ENCODE peak calls at places on chromosome 5, in six cellular contexts. C, R, Y, H, K and W are unnamed samples.
A peak's percentile ranks its signal among the peaks of the same experiment; 100 is the strongest.

GRCh38 chr5:157761690-157762611 is 18.4 kb downstream of the LSM11 start:
- DNase-seq in H (peak; percentile 31), R (peak; percentile 80), K (no peak), C (peak; percentile 83), Y (peak; percentile 79), W (peak; percentile 73)

GRCh38 chr5:75054110-75054930 is 2.0 kb upstream of the GCNT4 start:
- DNase-seq in R (peak; percentile 61), C (peak; percentile 53), K (no peak), H (no peak), Y (peak; percentile 61), W (peak; percentile 63)

GRCh38 chr5:54361683-54362411 is 51.5 kb upstream of the ARL15 start:
- DNase-seq in R (no peak), H (no peak), Y (no peak), K (no peak), C (peak; percentile 30), W (peak; percentile 58)

GRCh38 chr5:170597109-170597741 is 93.4 kb downstream of the KCNIP1 start:
- DNase-seq in Y (no peak), K (no peak), R (peak; percentile 72), C (no peak), H (no peak), W (peak; percentile 82)

GRCh38 chr5:50874985-50875330 is 208.5 kb downstream of the PARP8 start:
- DNase-seq in R (no peak), Y (no peak), C (no peak), K (no peak), H (no peak), W (no peak)

GRCh38 chr5:937151-937924 is 44.7 kb downstream of the TRIP13 start:
- DNase-seq in K (no peak), C (no peak), Y (no peak), R (no peak), H (no peak), W (no peak)

GRCh38 chr5:27476356-27476988 is 438.1 kb upstream of the CDH9 start:
- DNase-seq in H (no peak), Y (no peak), C (no peak), K (no peak), R (no peak), W (no peak)

GRCh38 chr5:126965487-126965886 is 64.9 kb downstream of the MARCHF3 start:
- DNase-seq in R (no peak), H (no peak), Y (no peak), C (no peak), K (no peak), W (no peak)

GRCh38 chr5:132058646-132059042 is 1.8 kb upstream of the IL3 start:
- DNase-seq in R (no peak), H (no peak), Y (no peak), C (no peak), K (no peak), W (no peak)

GRCh38 chr5:132779961-132780360 is 2.9 kb upstream of the SEPTIN8 start:
- DNase-seq in Y (no peak), K (no peak), H (no peak), C (no peak), R (no peak), W (no peak)

GRCh38 chr5:78806544-78806943 is 158.0 kb upstream of the LHFPL2 start:
- DNase-seq in K (no peak), H (no peak), R (peak; percentile 38), C (peak; percentile 76), Y (no peak), W (peak; percentile 97)

GRCh38 chr5:172573986-172574844 is 66.8 kb upstream of the NEURL1B start:
- DNase-seq in K (no peak), C (no peak), R (no peak), H (no peak), Y (no peak), W (no peak)

GRCh38 chr5:142925795-142926194 is 155.6 kb downstream of the ARHGAP26 start:
- DNase-seq in Y (no peak), H (no peak), K (no peak), C (peak; percentile 75), R (peak; percentile 81), W (peak; percentile 82)

GRCh38 chr5:145943674-145944121 is 7.3 kb downstream of the SH3RF2 start:
- DNase-seq in Y (peak; percentile 70), C (peak; percentile 73), K (no peak), H (no peak), R (peak; percentile 68), W (no peak)

GRCh38 chr5:157175071-157175612 is 5.5 kb upstream of the ITK start:
- DNase-seq in K (no peak), R (no peak), C (no peak), H (no peak), Y (no peak), W (no peak)

GRCh38 chr5:172594867-172595466 is 46.1 kb upstream of the NEURL1B start:
- DNase-seq in K (no peak), R (no peak), C (no peak), Y (no peak), H (no peak), W (no peak)

GRCh38 chr5:157494178-157494830 is 34.3 kb downstream of the NIPAL4 start:
- DNase-seq in C (no peak), H (no peak), K (no peak), Y (no peak), R (no peak), W (no peak)

GRCh38 chr5:139828207-139828895 is 32.7 kb downstream of the PSD2 start:
- DNase-seq in R (no peak), Y (no peak), H (no peak), K (no peak), C (no peak), W (no peak)

GRCh38 chr5:41908374-41909079 is 4.4 kb downstream of the RIMOC1 start:
- DNase-seq in R (peak; percentile 77), Y (no peak), K (no peak), C (peak; percentile 55), H (no peak), W (peak; percentile 66)

GRCh38 chr5:150155258-150156032 is at the start of gene PDGFRB:
- DNase-seq in H (peak; percentile 49), R (peak; percentile 79), C (peak; percentile 93), K (no peak), Y (peak; percentile 58), W (peak; percentile 95)

GRCh38 chr5:171646338-171647042 is 139.1 kb upstream of the SMIM23 start:
- DNase-seq in H (no peak), R (no peak), K (no peak), C (no peak), Y (no peak), W (no peak)

GRCh38 chr5:89584339-89584956 is 701.5 kb upstream of the MEF2C start:
- DNase-seq in H (no peak), C (peak; percentile 45), K (no peak), Y (no peak), R (peak; percentile 76), W (peak; percentile 71)

GRCh38 chr5:14149672-14150053 is 6.5 kb downstream of the TRIO start:
- DNase-seq in Y (no peak), R (no peak), K (no peak), H (no peak), C (no peak), W (no peak)

GRCh38 chr5:31992377-31992776 is 181.7 kb downstream of the GOLPH3 start:
- DNase-seq in R (no peak), K (no peak), C (no peak), H (no peak), Y (no peak), W (no peak)

GRCh38 chr5:89934069-89934468 is 475.5 kb downstream of the CETN3 start:
- DNase-seq in K (no peak), R (no peak), C (no peak), Y (no peak), H (no peak), W (no peak)

GRCh38 chr5:180047667-180048066 is 23.9 kb downstream of the RNF130 start:
- DNase-seq in H (peak; percentile 79), R (peak; percentile 55), Y (no peak), C (peak; percentile 80), K (no peak), W (no peak)

GRCh38 chr5:57456056-57456455 is 26.6 kb downstream of the ACTBL2 start:
- DNase-seq in C (no peak), H (no peak), K (no peak), Y (no peak), R (no peak), W (no peak)

GRCh38 chr5:57455511-57455910 is 27.1 kb downstream of the ACTBL2 start:
- DNase-seq in Y (no peak), C (no peak), R (no peak), K (no peak), H (no peak), W (no peak)

GRCh38 chr5:57456531-57457135 is 26.0 kb downstream of the ACTBL2 start:
- DNase-seq in R (no peak), C (no peak), H (no peak), Y (no peak), K (no peak), W (no peak)

GRCh38 chr5:57453728-57454127 is 28.9 kb downstream of the ACTBL2 start:
- DNase-seq in C (no peak), R (no peak), Y (no peak), K (no peak), H (no peak), W (no peak)

GRCh38 chr5:57454896-57455295 is 27.7 kb downstream of the ACTBL2 start:
- DNase-seq in R (no peak), K (no peak), H (no peak), C (no peak), Y (no peak), W (no peak)
- TF ChIP-seq CTCF in R (no peak), K (no peak), H (no peak), C (no peak), Y (no peak), W (no peak)

DNA sequence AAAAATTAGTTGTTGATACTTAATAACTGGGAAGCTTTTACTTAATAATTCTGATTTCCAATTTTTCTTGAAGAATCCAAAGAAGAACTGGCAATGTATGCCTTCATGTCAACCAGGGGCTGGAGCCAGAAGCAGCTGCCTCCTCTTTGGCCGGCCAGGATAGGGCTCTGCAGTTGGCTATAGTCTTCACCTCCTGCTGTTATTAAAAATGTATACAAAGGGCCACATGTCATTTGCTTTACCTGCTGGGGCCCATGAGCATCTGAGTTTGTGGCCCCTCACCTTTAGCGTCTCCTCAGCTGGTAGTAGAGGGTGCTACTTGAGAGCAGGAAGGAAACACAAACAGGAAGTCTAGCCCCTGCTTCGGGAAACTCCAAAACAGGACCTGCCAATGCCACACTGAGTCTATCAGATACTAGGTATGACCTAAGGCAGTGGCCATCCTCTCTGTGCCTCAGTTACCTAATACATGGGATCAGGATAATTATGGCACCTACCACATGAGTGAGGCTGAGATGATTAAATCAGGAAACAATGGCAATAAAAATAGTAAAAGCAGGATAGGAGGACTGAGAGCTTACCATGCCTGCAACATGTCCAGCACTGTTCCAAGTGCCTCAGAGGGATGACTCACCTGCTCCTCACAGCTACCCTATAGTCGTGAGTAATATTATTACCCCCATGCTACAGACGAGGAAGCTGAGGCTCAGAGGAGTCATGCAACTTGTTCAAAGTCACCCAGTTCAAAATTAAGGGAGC is 21.3 kb downstream of the CCDC69 start:
- DNase-seq in R (peak; percentile 94), K (no peak), H (no peak), Y (no peak), C (peak; percentile 87), W (peak; percentile 78)
- H3K4me3 ChIP-seq in R (no peak overlapping the region), K (no peak overlapping the region), H (no peak overlapping the region), Y (no peak overlapping the region), C (no peak overlapping the region), W (no peak overlapping the region)

GRCh38 chr5:56281489-56282163 is 48.5 kb upstream of the ANKRD55 start:
- DNase-seq in R (no peak), Y (no peak), H (no peak), C (no peak), K (no peak), W (no peak)
- TF ChIP-seq CTCF in R (no peak), Y (no peak), H (no peak), C (no peak), K (no peak), W (no peak)

GRCh38 chr5:76542887-76543690 is 80.1 kb downstream of the F2RL2 start:
- DNase-seq in C (no peak), K (no peak), H (no peak), R (no peak), Y (no peak), W (no peak)
- H3K4me3 ChIP-seq in C (no peak overlapping the region), K (no peak overlapping the region), H (no peak overlapping the region), R (no peak overlapping the region), Y (no peak overlapping the region), W (no peak overlapping the region)